ENCODE peak calls at places on chromosomes 2 and 18, in seven cellular contexts. One of them, this sample, is unnamed.

GRCh38 chr2:70985283-70985688 is 6.9 kb downstream of the ANKRD53 start:
- DNase-seq in keratinocyte: no peak
- DNase-seq in tibial nerve: no peak
- DNase-seq in GM23248: no peak
- DNase-seq in thyroid gland: no peak
- DNase-seq in prostate gland: no peak
- DNase-seq in thoracic aorta: no peak
- DNase-seq in this sample: no peak

GRCh38 chr2:169818241-169818640 is 6.5 kb downstream of the METTL5 start:
- DNase-seq in keratinocyte: no peak
- DNase-seq in tibial nerve: no peak
- DNase-seq in GM23248: no peak
- DNase-seq in thyroid gland: no peak
- DNase-seq in prostate gland: no peak
- DNase-seq in thoracic aorta: no peak
- DNase-seq in this sample: no peak

GRCh38 chr2:219230201-219230540 is 565 bp downstream of the ANKZF1 start:
- DNase-seq in keratinocyte: no peak
- DNase-seq in tibial nerve: no peak
- DNase-seq in GM23248: peak; percentile 79
- DNase-seq in thyroid gland: peak; percentile 55
- DNase-seq in prostate gland: peak; percentile 53
- DNase-seq in thoracic aorta: no peak
- DNase-seq in this sample: no peak

GRCh38 chr2:186693446-186693842 is 416 bp upstream of the FAM171B start:
- DNase-seq in keratinocyte: no peak
- DNase-seq in tibial nerve: no peak
- DNase-seq in GM23248: peak; percentile 17
- DNase-seq in thyroid gland: no peak
- DNase-seq in prostate gland: no peak
- DNase-seq in thoracic aorta: no peak
- DNase-seq in this sample: no peak

GRCh38 chr2:148978026-148978685 is 60.3 kb upstream of the LYPD6B start:
- DNase-seq in keratinocyte: no peak
- DNase-seq in tibial nerve: no peak
- DNase-seq in GM23248: no peak
- DNase-seq in thyroid gland: peak; percentile 66
- DNase-seq in prostate gland: no peak
- DNase-seq in thoracic aorta: no peak
- DNase-seq in this sample: no peak

GRCh38 chr2:112886291-112886690 is 24.7 kb upstream of the IL37 start:
- DNase-seq in keratinocyte: no peak
- DNase-seq in tibial nerve: no peak
- DNase-seq in GM23248: no peak
- DNase-seq in thyroid gland: no peak
- DNase-seq in prostate gland: no peak
- DNase-seq in thoracic aorta: no peak
- DNase-seq in this sample: no peak

GRCh38 chr2:238851026-238851425 is 3.1 kb downstream of the TWIST2 start:
- DNase-seq in keratinocyte: no peak
- DNase-seq in tibial nerve: no peak
- DNase-seq in GM23248: peak; percentile 52
- DNase-seq in thyroid gland: no peak
- DNase-seq in prostate gland: no peak
- DNase-seq in thoracic aorta: no peak
- DNase-seq in this sample: no peak

GRCh38 chr2:190339394-190339793 is 4.0 kb upstream of the INPP1 start:
- DNase-seq in keratinocyte: no peak
- DNase-seq in tibial nerve: no peak
- DNase-seq in GM23248: no peak
- DNase-seq in thyroid gland: no peak
- DNase-seq in prostate gland: no peak
- DNase-seq in thoracic aorta: no peak
- DNase-seq in this sample: no peak

GRCh38 chr2:56183643-56184499 is at the start of gene CCDC85A:
- DNase-seq in keratinocyte: no peak
- DNase-seq in tibial nerve: peak; percentile 72
- DNase-seq in GM23248: peak; percentile 88
- DNase-seq in thyroid gland: peak; percentile 96
- DNase-seq in prostate gland: peak; percentile 81
- DNase-seq in thoracic aorta: peak; percentile 51
- DNase-seq in this sample: no peak

GRCh38 chr2:59025157-59025757 is 784.1 kb upstream of the FANCL start:
- DNase-seq in keratinocyte: no peak
- DNase-seq in tibial nerve: no peak
- DNase-seq in GM23248: peak; percentile 42
- DNase-seq in thyroid gland: peak; percentile 37
- DNase-seq in prostate gland: no peak
- DNase-seq in thoracic aorta: no peak
- DNase-seq in this sample: no peak

GRCh38 chr18:3867768-3868445 is 417.9 kb downstream of the TGIF1 start:
- DNase-seq in keratinocyte: no peak
- DNase-seq in tibial nerve: no peak
- DNase-seq in GM23248: no peak
- DNase-seq in thyroid gland: peak; percentile 28
- DNase-seq in prostate gland: no peak
- DNase-seq in thoracic aorta: no peak
- DNase-seq in this sample: no peak

GRCh38 chr2:91442246-91442905 is 2750.9 kb downstream of the RPIA start:
- DNase-seq in keratinocyte: no peak
- DNase-seq in tibial nerve: no peak
- DNase-seq in GM23248: peak; percentile 34
- DNase-seq in thyroid gland: no peak
- DNase-seq in prostate gland: no peak
- DNase-seq in thoracic aorta: no peak
- DNase-seq in this sample: no peak

GRCh38 chr18:48342125-48342524 is 67.1 kb downstream of the ZBTB7C start:
- DNase-seq in keratinocyte: no peak
- DNase-seq in tibial nerve: no peak
- DNase-seq in GM23248: no peak
- DNase-seq in thyroid gland: peak; percentile 90
- DNase-seq in prostate gland: no peak
- DNase-seq in thoracic aorta: peak; percentile 33
- DNase-seq in this sample: no peak

GRCh38 chr18:59148192-59148591 is 8.5 kb downstream of the SEC11C start:
- DNase-seq in keratinocyte: no peak
- DNase-seq in tibial nerve: no peak
- DNase-seq in GM23248: no peak
- DNase-seq in thyroid gland: no peak
- DNase-seq in prostate gland: peak; percentile 6
- DNase-seq in thoracic aorta: no peak
- DNase-seq in this sample: no peak

GRCh38 chr2:47178359-47178758 is 23.3 kb upstream of the STPG4 start:
- DNase-seq in keratinocyte: no peak
- DNase-seq in tibial nerve: no peak
- DNase-seq in GM23248: no peak
- DNase-seq in thyroid gland: no peak
- DNase-seq in prostate gland: no peak
- DNase-seq in thoracic aorta: no peak
- DNase-seq in this sample: no peak

GRCh38 chr2:176997074-176997791 is 215.4 kb upstream of the HNRNPA3 start:
- DNase-seq in keratinocyte: peak; percentile 44
- DNase-seq in tibial nerve: no peak
- DNase-seq in GM23248: peak; percentile 96
- DNase-seq in thyroid gland: no peak
- DNase-seq in prostate gland: no peak
- DNase-seq in thoracic aorta: no peak
- DNase-seq in this sample: no peak

GRCh38 chr2:28691774-28692281 is 59.8 kb upstream of the PPP1CB start:
- DNase-seq in keratinocyte: no peak
- DNase-seq in tibial nerve: no peak
- DNase-seq in GM23248: peak; percentile 46
- DNase-seq in thyroid gland: peak; percentile 64
- DNase-seq in prostate gland: no peak
- DNase-seq in thoracic aorta: no peak
- DNase-seq in this sample: no peak

GRCh38 chr2:113274427-113274826 is 4.3 kb downstream of the PAX8 start:
- DNase-seq in keratinocyte: no peak
- DNase-seq in tibial nerve: no peak
- DNase-seq in GM23248: no peak
- DNase-seq in thyroid gland: no peak
- DNase-seq in prostate gland: no peak
- DNase-seq in thoracic aorta: no peak
- DNase-seq in this sample: no peak

GRCh38 chr2:192390401-192390800 is 195.7 kb upstream of the TMEFF2 start:
- DNase-seq in keratinocyte: no peak
- DNase-seq in tibial nerve: no peak
- DNase-seq in GM23248: no peak
- DNase-seq in thyroid gland: no peak
- DNase-seq in prostate gland: no peak
- DNase-seq in thoracic aorta: no peak
- DNase-seq in this sample: no peak

GRCh38 chr2:9897331-9897737 is 54.1 kb downstream of the TAF1B start:
- DNase-seq in keratinocyte: peak; percentile 75
- DNase-seq in tibial nerve: peak; percentile 43
- DNase-seq in GM23248: peak; percentile 89
- DNase-seq in thyroid gland: peak; percentile 47
- DNase-seq in prostate gland: peak; percentile 81
- DNase-seq in thoracic aorta: peak; percentile 52
- DNase-seq in this sample: no peak

GRCh38 chr2:69936913-69937312 is 22.0 kb downstream of the MXD1 start:
- DNase-seq in keratinocyte: no peak
- DNase-seq in tibial nerve: no peak
- DNase-seq in GM23248: no peak
- DNase-seq in thyroid gland: no peak
- DNase-seq in prostate gland: no peak
- DNase-seq in thoracic aorta: no peak
- DNase-seq in this sample: no peak

GRCh38 chr2:207766697-207767460 is 2.8 kb downstream of the FZD5 start:
- DNase-seq in keratinocyte: no peak
- DNase-seq in tibial nerve: no peak
- DNase-seq in GM23248: no peak
- DNase-seq in thyroid gland: peak; percentile 41
- DNase-seq in prostate gland: no peak
- DNase-seq in thoracic aorta: no peak
- DNase-seq in this sample: no peak

DNA sequence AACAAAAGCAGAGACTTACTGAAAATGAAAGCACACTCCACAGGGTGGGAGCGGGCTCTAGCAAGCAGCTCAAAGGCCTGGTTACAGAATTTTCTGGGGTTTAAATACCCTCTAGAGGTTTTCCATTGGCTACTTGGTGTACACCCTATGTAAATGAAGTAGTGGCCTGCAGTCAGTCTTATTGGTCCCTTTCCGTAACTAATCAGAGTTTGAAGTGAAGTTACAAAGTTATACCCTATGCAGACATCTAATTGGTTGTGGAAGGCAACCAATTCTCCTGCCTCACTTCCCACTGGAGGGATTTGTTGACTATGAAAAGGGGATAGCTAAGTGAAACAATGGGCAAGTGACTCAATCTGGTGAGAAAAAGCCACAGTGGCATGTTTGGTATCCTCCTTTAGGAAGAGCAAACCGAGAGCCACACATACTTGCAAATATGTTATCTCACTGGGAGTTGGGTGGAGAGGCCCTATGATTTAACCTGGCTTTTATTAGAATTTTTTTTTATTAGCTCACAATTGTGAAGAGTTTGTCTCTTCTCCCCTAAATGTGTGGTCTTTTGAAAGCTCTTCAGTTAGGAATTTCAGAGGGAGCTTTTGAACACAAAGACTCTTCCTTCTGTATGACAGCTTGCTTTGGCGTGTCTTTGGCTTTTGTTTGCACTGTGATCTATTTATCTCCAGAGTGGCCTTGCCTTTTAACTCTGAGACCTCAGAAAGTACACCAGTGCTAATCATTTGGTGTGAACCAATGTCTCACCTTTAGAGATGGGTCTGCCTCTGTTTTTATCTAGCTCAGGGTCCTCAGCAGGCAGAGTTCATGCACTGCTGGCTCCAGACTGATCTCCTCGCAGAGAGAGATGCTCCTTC is 69.6 kb downstream of the MAP4K4 start:
- DNase-seq in keratinocyte: no peak
- DNase-seq in tibial nerve: no peak
- DNase-seq in GM23248: peak; percentile 93
- DNase-seq in thyroid gland: no peak
- DNase-seq in prostate gland: no peak
- DNase-seq in thoracic aorta: no peak
- DNase-seq in this sample: no peak
- H3K4me3 ChIP-seq in keratinocyte: no peak overlapping the region
- H3K4me3 ChIP-seq in tibial nerve: peak overlapping the region; percentile 14
- H3K4me3 ChIP-seq in GM23248: peak overlapping the region; percentile 25
- H3K4me3 ChIP-seq in thyroid gland: no peak overlapping the region
- H3K4me3 ChIP-seq in prostate gland: no peak overlapping the region
- H3K4me3 ChIP-seq in thoracic aorta: peak overlapping the region; percentile 44
- H3K4me3 ChIP-seq in this sample: peak overlapping the region; percentile 27

GRCh38 chr2:201194097-201194496 is 11.2 kb downstream of the CASP10 start:
- DNase-seq in keratinocyte: no peak
- DNase-seq in tibial nerve: no peak
- DNase-seq in GM23248: no peak
- DNase-seq in thyroid gland: no peak
- DNase-seq in prostate gland: no peak
- DNase-seq in thoracic aorta: no peak
- DNase-seq in this sample: no peak

GRCh38 chr2:201196003-201196402 is 13.1 kb downstream of the CASP10 start:
- DNase-seq in keratinocyte: no peak
- DNase-seq in tibial nerve: no peak
- DNase-seq in GM23248: no peak
- DNase-seq in thyroid gland: no peak
- DNase-seq in prostate gland: no peak
- DNase-seq in thoracic aorta: no peak
- DNase-seq in this sample: no peak

GRCh38 chr2:201188449-201188848 is 5.5 kb downstream of the CASP10 start:
- DNase-seq in keratinocyte: no peak
- DNase-seq in tibial nerve: no peak
- DNase-seq in GM23248: no peak
- DNase-seq in thyroid gland: no peak
- DNase-seq in prostate gland: no peak
- DNase-seq in thoracic aorta: no peak
- DNase-seq in this sample: no peak

GRCh38 chr2:201195329-201195728 is 12.4 kb downstream of the CASP10 start:
- DNase-seq in keratinocyte: no peak
- DNase-seq in tibial nerve: no peak
- DNase-seq in GM23248: no peak
- DNase-seq in thyroid gland: no peak
- DNase-seq in prostate gland: no peak
- DNase-seq in thoracic aorta: no peak
- DNase-seq in this sample: no peak

GRCh38 chr2:201191132-201191875 is 8.4 kb downstream of the CASP10 start:
- DNase-seq in keratinocyte: no peak
- DNase-seq in tibial nerve: no peak
- DNase-seq in GM23248: no peak
- DNase-seq in thyroid gland: no peak
- DNase-seq in prostate gland: no peak
- DNase-seq in thoracic aorta: no peak
- DNase-seq in this sample: no peak
- H3K27ac ChIP-seq in keratinocyte: no peak overlapping the region
- H3K27ac ChIP-seq in tibial nerve: no peak overlapping the region
- H3K27ac ChIP-seq in GM23248: no peak overlapping the region
- H3K27ac ChIP-seq in thyroid gland: no peak overlapping the region
- H3K27ac ChIP-seq in prostate gland: no peak overlapping the region
- H3K27ac ChIP-seq in thoracic aorta: peak overlapping the region; percentile 0
- H3K27ac ChIP-seq in this sample: peak overlapping the region; percentile 66

GRCh38 chr2:160375802-160376469 is 117.7 kb downstream of the RBMS1 start:
- DNase-seq in keratinocyte: no peak
- DNase-seq in tibial nerve: no peak
- DNase-seq in GM23248: no peak
- DNase-seq in thyroid gland: no peak
- DNase-seq in prostate gland: no peak
- DNase-seq in thoracic aorta: no peak
- DNase-seq in this sample: no peak
- H3K4me1 ChIP-seq in keratinocyte: peaks cover 49% of the 10 kb centered on the region
- H3K4me1 ChIP-seq in tibial nerve: peaks cover 5% of the 10 kb centered on the region
- H3K4me1 ChIP-seq in GM23248: peaks cover 99% of the 10 kb centered on the region
- H3K4me1 ChIP-seq in thyroid gland: peaks cover 77% of the 10 kb centered on the region
- H3K4me1 ChIP-seq in prostate gland: no peaks in the 10 kb centered on the region
- H3K4me1 ChIP-seq in thoracic aorta: peaks cover 96% of the 10 kb centered on the region
- H3K4me1 ChIP-seq in this sample: peaks cover 74% of the 10 kb centered on the region

GRCh38 chr2:25375989-25376545 is 34.3 kb upstream of the DNMT3A start:
- DNase-seq in keratinocyte: no peak
- DNase-seq in tibial nerve: no peak
- DNase-seq in GM23248: no peak
- DNase-seq in thyroid gland: no peak
- DNase-seq in prostate gland: no peak
- DNase-seq in thoracic aorta: no peak
- DNase-seq in this sample: no peak
- H3K4me3 ChIP-seq in keratinocyte: no peak overlapping the region
- H3K4me3 ChIP-seq in tibial nerve: peak overlapping the region; percentile 23
- H3K4me3 ChIP-seq in GM23248: peak overlapping the region; percentile 49
- H3K4me3 ChIP-seq in thyroid gland: no peak overlapping the region
- H3K4me3 ChIP-seq in prostate gland: no peak overlapping the region
- H3K4me3 ChIP-seq in thoracic aorta: peak overlapping the region; percentile 69
- H3K4me3 ChIP-seq in this sample: no peak overlapping the region